ENCODE peak calls at places on chromosomes 2 and 18, in four cellular contexts. N, V, G and B are unnamed samples.

GRCh38 chr2:216307496-216307895 is 64.8 kb downstream of the MARCHF4 start:
- DNase-seq in N (no peak), V (no peak), G (no peak), B (no peak)

GRCh38 chr18:78788161-78788560 is 191.5 kb upstream of the SALL3 start:
- DNase-seq in N (no peak), V (no peak), G (no peak), B (no peak)

GRCh38 chr2:109384308-109385271 is 229.2 kb downstream of the SEPTIN10 start:
- DNase-seq in N (no peak), V (no peak), G (no peak), B (no peak)

GRCh38 chr18:47882641-47883040 is 47.8 kb downstream of the SMAD2 start:
- DNase-seq in N (no peak), V (no peak), G (no peak), B (no peak)

GRCh38 chr2:129936334-129936934 is 43.0 kb upstream of the RAB6C start:
- DNase-seq in N (no peak), V (peak), G (peak), B (peak)

GRCh38 chr2:97724946-97725688 is 11.7 kb downstream of the ZAP70 start:
- DNase-seq in N (no peak), V (no peak), G (no peak), B (no peak)

GRCh38 chr2:16181741-16182090 is 241.4 kb downstream of the MYCN start:
- DNase-seq in N (no peak), V (no peak), G (no peak), B (no peak)

GRCh38 chr2:46872876-46873631 is 42.6 kb downstream of the MCFD2 start:
- DNase-seq in N (no peak), V (no peak), G (no peak), B (no peak)

GRCh38 chr2:143946436-143947385 is 573.2 kb downstream of the ZEB2 start:
- DNase-seq in N (no peak), V (no peak), G (no peak), B (no peak)

GRCh38 chr18:75133721-75134645 is 75.0 kb downstream of the PTGR3 start:
- DNase-seq in N (no peak), V (no peak), G (no peak), B (no peak)

GRCh38 chr2:72940786-72941185 is 23.5 kb downstream of the EMX1 start:
- DNase-seq in N (no peak), V (no peak), G (no peak), B (peak)

GRCh38 chr2:73925853-73926492 is 707 bp upstream of the DGUOK start:
- DNase-seq in N (peak), V (no peak), G (no peak), B (no peak)

GRCh38 chr2:91477731-91478672 is 2786.5 kb downstream of the RPIA start:
- DNase-seq in N (no peak), V (peak), G (no peak), B (no peak)

GRCh38 chr2:6926071-6926732 is 9.0 kb downstream of the RNF144A start:
- DNase-seq in N (no peak), V (no peak), G (no peak), B (no peak)

GRCh38 chr2:180523629-180524340 is 456.6 kb upstream of the UBE2E3 start:
- DNase-seq in N (peak), V (no peak), G (no peak), B (no peak)

GRCh38 chr2:200305797-200306718 is at the start of gene SPATS2L:
- DNase-seq in N (peak), V (peak), G (peak), B (peak)

GRCh38 chr2:643334-643733 is 33.9 kb downstream of the TMEM18 start:
- DNase-seq in N (no peak), V (no peak), G (no peak), B (no peak)
- TF ChIP-seq JUN in N (no peak), V (no peak), G (no peak), B (no peak)

GRCh38 chr2:238097988-238098853 is 1.9 kb upstream of the ESPNL start:
- DNase-seq in N (peak), V (peak), G (no peak), B (peak)

GRCh38 chr2:238100049-238100820 is at the start of gene ESPNL:
- DNase-seq in N (no peak), V (peak), G (no peak), B (no peak)

GRCh38 chr2:238098854-238099708 is 1.1 kb upstream of the ESPNL start:
- DNase-seq in N (no peak), V (no peak), G (no peak), B (no peak)

GRCh38 chr2:238100821-238101771 is 956 bp downstream of the ESPNL start:
- DNase-seq in N (no peak), V (no peak), G (no peak), B (no peak)

GRCh38 chr2:238099709-238100048 is 461 bp upstream of the ESPNL start:
- DNase-seq in N (no peak), V (no peak), G (no peak), B (no peak)
- TF ChIP-seq USF2 in N (no peak), V (no peak), G (no peak), B (no peak)

GRCh38 chr2:225017713-225018112 is 24.6 kb downstream of the DOCK10 start:
- DNase-seq in N (peak), V (no peak), G (no peak), B (no peak)
- TF ChIP-seq MAX in N (no peak), V (no peak), G (no peak), B (no peak)

GRCh38 chr2:35614640-35615039 is 740.9 kb upstream of the CRIM1 start:
- DNase-seq in N (no peak), V (no peak), G (no peak), B (no peak)
- TF ChIP-seq JUN in N (no peak), V (no peak), G (no peak), B (no peak)

DNA sequence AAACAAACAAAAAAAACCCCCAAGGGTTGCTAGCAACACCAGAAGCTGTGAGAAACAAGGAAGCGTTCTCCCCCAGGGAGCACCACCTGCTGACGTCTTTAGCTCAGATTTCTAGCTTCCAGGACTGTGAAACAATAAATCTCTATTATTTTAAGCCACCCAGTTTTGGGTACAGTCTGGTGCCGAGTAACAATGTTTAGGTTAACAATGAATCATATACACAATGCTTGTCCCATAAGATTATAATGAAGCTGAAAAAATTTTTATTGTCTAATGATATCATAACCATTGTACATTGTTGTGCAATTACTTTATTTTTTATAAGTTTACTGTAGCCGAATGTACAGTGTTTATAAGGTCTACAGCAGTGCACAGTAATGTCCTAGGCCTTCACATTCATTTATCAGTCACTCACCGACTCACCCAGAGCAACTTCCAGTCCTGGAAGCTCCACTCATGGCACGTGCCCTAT is 72.1 kb upstream of the CAB39 start:
- DNase-seq in N (peak), V (no peak), G (no peak), B (no peak)
- TF ChIP-seq USF2 in N (no peak), V (no peak), G (no peak), B (no peak)

DNA sequence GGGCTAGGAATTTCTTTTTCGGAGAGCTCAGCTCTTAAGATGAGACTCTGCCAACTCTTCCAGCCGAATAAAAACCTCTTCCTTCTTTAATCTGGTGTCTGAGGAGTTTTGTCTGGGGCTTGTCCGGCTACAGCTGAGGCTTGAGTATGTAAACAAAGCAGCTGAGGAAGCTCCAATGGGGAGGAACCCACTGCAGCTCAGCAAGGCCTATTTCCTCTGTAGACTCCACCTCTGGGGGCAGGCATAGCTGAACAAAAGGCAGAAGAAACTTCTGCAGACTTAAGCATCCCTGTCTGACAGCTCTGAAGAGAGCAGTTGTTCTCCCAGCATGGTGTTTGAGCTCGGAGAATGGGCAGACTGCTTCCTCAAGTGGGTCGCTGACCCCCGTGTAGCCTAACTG is 838.7 kb downstream of the CCDC85A start:
- DNase-seq in N (no peak), V (no peak), G (no peak), B (no peak)
- TF ChIP-seq MAX in N (no peak), V (no peak), G (no peak), B (no peak)

GRCh38 chr2:54385271-54385670 is 70.9 kb upstream of the SPTBN1 start:
- DNase-seq in N (no peak), V (no peak), G (no peak), B (no peak)
- TF ChIP-seq JUN in N (no peak), V (no peak), G (no peak), B (no peak)